ENCODE peak calls at places on chromosomes 1 and 21, in nine cellular contexts. P is MM.1S, Z is fibroblast of lung, X is HCT116, A is PC-3, D is keratinocyte, N is GM23338, O is H9, K is OCI-LY7. Q is an unnamed sample.

GRCh38 chr1:36279789-36280296 is 26.3 kb upstream of the SH3D21 start:
- DNase-seq in X (no peak), N (no peak), P (no peak), D (no peak), K (no peak), A (no peak), Z (no peak), O (no peak), Q (no peak)

GRCh38 chr1:38050397-38051141 is 4.0 kb upstream of the POU3F1 start:
- DNase-seq in X (no peak), P (no peak), A (no peak), Z (no peak), N (no peak), K (no peak), O (no peak), D (no peak), Q (no peak)

GRCh38 chr1:45820173-45820572 is 16.8 kb downstream of the MAST2 start:
- DNase-seq in X (no peak), N (no peak), K (peak; percentile 51), P (no peak), D (no peak), Z (no peak), O (no peak), A (no peak), Q (no peak)

GRCh38 chr1:51784997-51785421 is 93.5 kb downstream of the NRDC start:
- DNase-seq in A (no peak), N (no peak), P (no peak), O (no peak), X (no peak), D (no peak), Z (peak; percentile 52), K (no peak), Q (peak; percentile 42)

GRCh38 chr1:14017531-14017961 is 317.6 kb downstream of the PRDM2 start:
- DNase-seq in K (no peak), N (no peak), D (no peak), X (no peak), Z (no peak), O (no peak), P (no peak), A (peak; percentile 26), Q (no peak)

GRCh38 chr1:155185783-155186265 is 12.2 kb downstream of the TRIM46 start:
- DNase-seq in K (no peak), A (no peak), X (no peak), N (no peak), O (no peak), D (no peak), P (no peak), Z (no peak), Q (no peak)

GRCh38 chr1:20616468-20617156 is 16.6 kb upstream of the PINK1 start:
- DNase-seq in Z (peak; percentile 20), A (no peak), D (no peak), X (no peak), O (no peak), P (peak; percentile 39), K (no peak), N (no peak), Q (no peak)

GRCh38 chr1:228937851-228938247 is 202.6 kb downstream of the RHOU start:
- DNase-seq in X (no peak), D (no peak), A (no peak), N (peak; percentile 3), Z (peak; percentile 9), K (no peak), O (no peak), P (no peak), Q (no peak)

GRCh38 chr1:171913385-171913784 is 72.1 kb downstream of the DNM3 start:
- DNase-seq in Z (peak; percentile 27), P (no peak), D (no peak), N (no peak), K (no peak), X (peak; percentile 59), O (no peak), A (peak; percentile 68), Q (no peak)

GRCh38 chr1:71908313-71908712 is 374.0 kb downstream of the NEGR1 start:
- DNase-seq in K (no peak), D (no peak), Z (peak; percentile 19), P (no peak), O (no peak), A (no peak), N (no peak), X (no peak), Q (no peak)

GRCh38 chr1:40096646-40096976 is 441 bp downstream of the PPT1 start:
- DNase-seq in D (no peak), A (no peak), N (no peak), O (no peak), Z (no peak), K (no peak), P (no peak), X (no peak), Q (peak; percentile 5)

GRCh38 chr1:37940299-37940947 is 6.4 kb downstream of the INPP5B start:
- DNase-seq in K (no peak), O (no peak), A (no peak), X (no peak), P (no peak), Z (no peak), N (no peak), D (no peak), Q (peak; percentile 44)

GRCh38 chr21:28298251-28298672 is 694.4 kb downstream of the LTN1 start:
- DNase-seq in O (no peak), A (peak; percentile 59), Z (peak; percentile 77), X (no peak), D (no peak), N (no peak), K (no peak), P (no peak), Q (no peak)

GRCh38 chr21:28299946-28300345 is 692.7 kb downstream of the LTN1 start:
- DNase-seq in N (no peak), O (no peak), A (peak; percentile 17), P (no peak), D (no peak), K (no peak), X (no peak), Z (no peak), Q (no peak)

DNA sequence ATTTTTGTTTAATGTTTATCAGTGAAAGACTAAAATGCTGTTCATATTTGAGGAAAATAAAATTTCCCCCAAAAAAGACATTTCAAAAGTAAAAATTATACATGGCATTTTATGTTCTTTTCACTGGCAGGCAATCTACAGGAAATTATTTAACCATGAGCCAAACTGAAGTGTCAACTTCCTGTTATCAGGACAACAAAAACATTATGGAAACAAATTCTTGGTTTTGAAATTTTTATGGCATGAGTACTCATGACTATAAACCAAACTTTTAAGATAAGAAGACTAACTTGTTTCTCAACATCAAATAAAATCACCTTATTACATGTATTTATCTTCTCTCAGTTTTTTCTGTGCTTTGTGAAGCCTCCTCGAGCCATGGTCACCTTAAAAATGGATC is 698.6 kb downstream of the LTN1 start:
- DNase-seq in A (peak; percentile 88), O (no peak), K (no peak), N (no peak), D (no peak), X (no peak), Z (peak; percentile 59), P (no peak), Q (no peak)
- H3K4me2 ChIP-seq in A (peak overlapping the region; percentile 16), O (no peak overlapping the region), K (no peak overlapping the region), N (no peak overlapping the region), D (no peak overlapping the region), X (no peak overlapping the region), Z (no peak overlapping the region), P (no peak overlapping the region), Q (no peak overlapping the region)

GRCh38 chr1:22343456-22344426 is 107.9 kb upstream of the ZBTB40 start:
- DNase-seq in P (no peak), Z (no peak), A (no peak), D (no peak), O (no peak), N (no peak), X (no peak), K (no peak), Q (no peak)
- H3K4me2 ChIP-seq in P (no peak overlapping the region), Z (no peak overlapping the region), A (no peak overlapping the region), D (no peak overlapping the region), O (no peak overlapping the region), N (no peak overlapping the region), X (no peak overlapping the region), K (no peak overlapping the region), Q (no peak overlapping the region)

GRCh38 chr1:58884706-58885661 is 101.1 kb upstream of the JUN start:
- DNase-seq in Z (no peak), A (peak; percentile 53), N (no peak), K (no peak), D (no peak), O (no peak), P (no peak), X (no peak), Q (peak; percentile 86)
- H3K4me2 ChIP-seq in Z (no peak overlapping the region), A (peak overlapping the region; percentile 6), N (no peak overlapping the region), K (no peak overlapping the region), D (no peak overlapping the region), O (no peak overlapping the region), P (no peak overlapping the region), X (no peak overlapping the region), Q (peak overlapping the region; percentile 20)

GRCh38 chr1:203199002-203199401 is 12.5 kb upstream of the CHI3L1 start:
- DNase-seq in O (no peak), A (no peak), P (no peak), D (no peak), X (no peak), K (no peak), N (no peak), Z (no peak), Q (no peak)

GRCh38 chr1:203197625-203198024 is 11.1 kb upstream of the CHI3L1 start:
- DNase-seq in A (no peak), X (no peak), N (no peak), P (no peak), D (no peak), O (no peak), K (no peak), Z (peak; percentile 94), Q (peak; percentile 45)

GRCh38 chr1:203200916-203201315 is 14.4 kb upstream of the CHI3L1 start:
- DNase-seq in K (no peak), D (no peak), P (no peak), Z (no peak), X (no peak), O (no peak), A (no peak), N (no peak), Q (no peak)

GRCh38 chr1:203200059-203200553 is 13.6 kb upstream of the CHI3L1 start:
- DNase-seq in A (no peak), D (peak; percentile 11), Z (peak; percentile 84), K (no peak), P (no peak), O (no peak), N (no peak), X (no peak), Q (no peak)

GRCh38 chr1:203199481-203200058 is 13.1 kb upstream of the CHI3L1 start:
- DNase-seq in X (no peak), A (no peak), P (no peak), N (no peak), Z (no peak), O (no peak), K (no peak), D (no peak), Q (no peak)
- H3K4me2 ChIP-seq in X (no peak overlapping the region), A (no peak overlapping the region), P (no peak overlapping the region), N (no peak overlapping the region), Z (peak overlapping the region; percentile 15), O (no peak overlapping the region), K (no peak overlapping the region), D (no peak overlapping the region), Q (peak overlapping the region; percentile 41)

GRCh38 chr1:231162970-231163830 is 1.3 kb downstream of the TRIM67 start:
- DNase-seq in O (no peak), Z (no peak), K (no peak), D (no peak), X (no peak), A (no peak), P (no peak), N (peak; percentile 51), Q (no peak)
- H3K4me2 ChIP-seq in O (peak overlapping the region; percentile 76), Z (peak overlapping the region; percentile 51), K (no peak overlapping the region), D (no peak overlapping the region), X (no peak overlapping the region), A (no peak overlapping the region), P (no peak overlapping the region), N (peak overlapping the region; percentile 91), Q (peak overlapping the region; percentile 98)

Q was measured in hepatocyte.